ENCODE peak calls at places on chromosome 16, in five cellular contexts. H, T, O, K and R are unnamed samples.
A peak's percentile ranks its signal among the peaks of the same experiment; 100 is the strongest.

GRCh38 chr16:63684702-63685101 is 1437.2 kb downstream of the CDH11 start:
- DNase-seq in K (no peak), T (no peak), H (no peak), O (no peak), R (no peak)

GRCh38 chr16:67150058-67150832 is 553 bp downstream of the B3GNT9 start:
- DNase-seq in K (no peak), O (peak; percentile 51), H (peak; percentile 63), T (no peak), R (peak; percentile 31)

GRCh38 chr16:23557779-23558330 is 328 bp downstream of the UBFD1 start:
- DNase-seq in H (no peak), O (no peak), K (peak; percentile 40), T (no peak), R (no peak)

GRCh38 chr16:67571464-67571863 is 9.1 kb downstream of the CTCF start:
- DNase-seq in K (no peak), O (no peak), T (no peak), H (no peak), R (no peak)

GRCh38 chr16:84999200-84999599 is 12.1 kb downstream of the ZDHHC7 start:
- DNase-seq in K (no peak), T (no peak), O (no peak), H (peak; percentile 69), R (no peak)

GRCh38 chr16:74026373-74027281 is 270.0 kb upstream of the PSMD7 start:
- DNase-seq in K (no peak), O (no peak), H (no peak), T (no peak), R (no peak)

GRCh38 chr16:51155901-51156810 is 5.1 kb upstream of the SALL1 start:
- DNase-seq in O (no peak), T (no peak), K (no peak), H (no peak), R (no peak)

GRCh38 chr16:9300252-9300651 is 208.8 kb downstream of the HAPSTR1 start:
- DNase-seq in H (no peak), T (no peak), O (no peak), K (no peak), R (no peak)

GRCh38 chr16:12628526-12628925 is 175.2 kb downstream of the CPPED1 start:
- DNase-seq in O (no peak), K (no peak), H (peak; percentile 31), T (no peak), R (no peak)

GRCh38 chr16:4140652-4141051 is 24.4 kb upstream of the ADCY9 start:
- DNase-seq in O (no peak), H (peak; percentile 15), K (no peak), T (peak; percentile 38), R (no peak)

GRCh38 chr16:67668495-67669157 is 2.0 kb downstream of the C16orf86 start:
- DNase-seq in T (no peak), H (no peak), K (no peak), O (no peak), R (peak; percentile 38)

GRCh38 chr16:21698169-21699032 is 34.6 kb downstream of the OTOA start:
- DNase-seq in O (no peak), T (no peak), H (no peak), K (no peak), R (no peak)

GRCh38 chr16:54879681-54880080 is 51.0 kb upstream of the IRX5 start:
- DNase-seq in H (no peak), K (no peak), T (no peak), O (peak; percentile 26), R (no peak)

GRCh38 chr16:71214771-71215381 is 15.6 kb downstream of the HYDIN start:
- DNase-seq in H (peak; percentile 25), T (no peak), O (no peak), K (peak; percentile 2), R (no peak)

GRCh38 chr16:55052335-55053070 is 121.8 kb downstream of the IRX5 start:
- DNase-seq in K (no peak), T (no peak), H (no peak), O (no peak), R (no peak)

GRCh38 chr16:84607061-84607460 is 10.8 kb downstream of the COTL1 start:
- DNase-seq in O (no peak), H (no peak), T (no peak), K (no peak), R (no peak)

GRCh38 chr16:77499373-77500285 is 64.8 kb upstream of the ADAMTS18 start:
- DNase-seq in K (no peak), T (no peak), O (peak; percentile 6), H (peak; percentile 91), R (no peak)

GRCh38 chr16:66358231-66358630 is 8.3 kb upstream of the CDH5 start:
- DNase-seq in O (no peak), K (no peak), H (no peak), T (no peak), R (no peak)

GRCh38 chr16:66903544-66904427 is 14.9 kb downstream of the CDH16 start:
- DNase-seq in H (no peak), T (no peak), O (peak; percentile 2), K (no peak), R (no peak)

GRCh38 chr16:83996481-83997252 is 28.6 kb downstream of the NECAB2 start:
- DNase-seq in H (no peak), T (no peak), K (no peak), O (peak; percentile 23), R (no peak)

GRCh38 chr16:14070877-14071575 is at the start of gene MRTFB:
- DNase-seq in K (peak; percentile 86), H (peak; percentile 70), T (peak; percentile 25), O (peak; percentile 76), R (peak; percentile 71)

GRCh38 chr16:26344976-26345375 is 653.2 kb downstream of the HS3ST4 start:
- DNase-seq in K (no peak), T (no peak), H (no peak), O (no peak), R (no peak)

GRCh38 chr16:27475561-27475960 is 73.6 kb downstream of the IL21R start:
- DNase-seq in O (no peak), H (peak; percentile 74), K (no peak), T (no peak), R (no peak)

GRCh38 chr16:4263504-4264436 is 9.1 kb downstream of the TFAP4 start:
- DNase-seq in K (peak; percentile 89), O (peak; percentile 43), T (no peak), H (no peak), R (peak; percentile 44)

GRCh38 chr16:30996324-30996999 is 11.5 kb downstream of the HSD3B7 start:
- DNase-seq in K (peak; percentile 34), H (peak; percentile 18), T (no peak), O (peak; percentile 68), R (no peak)

GRCh38 chr16:24850289-24850931 is 4.6 kb downstream of the SLC5A11 start:
- DNase-seq in H (no peak), O (no peak), K (no peak), T (no peak), R (no peak)

GRCh38 chr16:9183682-9184353 is 92.4 kb downstream of the HAPSTR1 start:
- DNase-seq in T (no peak), O (no peak), K (peak; percentile 12), H (no peak), R (no peak)

GRCh38 chr16:70772493-70772892 is 28.5 kb downstream of the VAC14 start:
- DNase-seq in T (no peak), K (peak; percentile 18), O (no peak), H (no peak), R (no peak)

GRCh38 chr16:30924797-30925645 is 1.6 kb downstream of the FBXL19 start:
- DNase-seq in O (no peak), H (no peak), T (no peak), K (no peak), R (no peak)

GRCh38 chr16:54282202-54282922 is 4.2 kb downstream of the IRX3 start:
- DNase-seq in T (no peak), H (no peak), K (peak; percentile 51), O (peak; percentile 77), R (peak; percentile 70)

GRCh38 chr16:78659668-78660217 is 560.3 kb downstream of the WWOX start:
- DNase-seq in H (no peak), O (no peak), T (no peak), K (no peak), R (no peak)

GRCh38 chr16:27199747-27200146 is 3.6 kb upstream of the KDM8 start:
- DNase-seq in T (peak; percentile 73), K (no peak), H (no peak), O (no peak), R (peak; percentile 81)

DNA sequence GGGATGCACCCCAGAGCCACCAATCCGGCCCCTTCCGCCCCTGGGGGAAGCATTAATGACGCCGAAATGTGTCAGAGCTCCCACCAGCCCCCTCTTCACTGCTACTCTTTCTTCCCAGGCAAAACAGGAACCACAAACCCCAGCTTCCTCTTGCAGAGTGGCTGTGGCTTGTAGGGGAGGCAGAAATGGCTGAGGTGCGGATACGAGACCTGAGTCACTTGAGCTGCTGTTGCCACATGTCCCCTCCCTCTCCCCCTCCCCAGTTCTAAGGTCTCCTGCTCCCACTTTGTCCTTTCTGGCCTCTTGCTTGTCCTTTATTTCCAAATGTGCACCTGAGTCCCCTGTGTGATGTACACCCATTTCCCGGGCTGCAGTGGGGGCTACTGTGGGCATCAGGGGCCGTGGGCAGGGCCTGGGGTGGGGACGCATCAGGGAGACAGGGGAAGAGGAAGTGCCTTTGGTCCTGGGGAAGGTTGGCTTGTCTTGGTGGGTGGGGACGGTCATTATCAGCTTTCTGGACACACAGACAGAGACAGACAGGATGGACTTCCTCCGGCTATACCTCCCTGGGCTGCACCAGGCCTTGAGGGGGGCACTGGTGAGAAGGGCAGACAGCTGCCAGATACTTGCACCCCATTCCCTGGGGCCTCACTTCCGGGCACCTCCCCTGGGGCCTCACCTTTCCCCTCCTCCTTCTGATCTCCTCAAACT is at the start of gene APOBR:
- DNase-seq in T (peak; percentile 83), H (no peak), K (peak; percentile 71), O (no peak), R (peak; percentile 99)
- TF ChIP-seq MYC in T (no peak), H (no peak), K (no peak), O (no peak), R (no peak)

DNA sequence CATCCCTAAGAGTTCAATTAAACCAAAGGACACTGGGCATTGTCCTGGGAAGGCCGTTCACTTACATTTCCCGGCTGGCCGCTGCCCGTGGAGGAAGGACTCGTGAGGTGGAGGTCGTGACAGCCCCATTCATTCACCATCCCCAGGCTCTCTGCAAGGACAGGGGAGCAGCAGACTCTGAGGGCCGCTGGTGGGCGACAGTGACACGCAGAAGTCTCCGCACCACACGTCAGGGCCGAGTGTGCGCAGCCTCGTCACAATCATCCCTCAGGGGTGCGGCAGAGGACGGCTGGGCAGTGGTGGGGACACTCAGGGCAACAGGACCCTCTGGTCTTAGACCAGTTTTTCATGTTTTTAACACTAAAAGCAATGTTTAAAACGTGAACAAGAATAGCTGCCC is 21.7 kb downstream of the UNKL start:
- DNase-seq in H (no peak), T (no peak), K (no peak), O (no peak), R (no peak)
- TF ChIP-seq MYC in H (no peak), T (no peak), K (no peak), O (no peak), R (no peak)

DNA sequence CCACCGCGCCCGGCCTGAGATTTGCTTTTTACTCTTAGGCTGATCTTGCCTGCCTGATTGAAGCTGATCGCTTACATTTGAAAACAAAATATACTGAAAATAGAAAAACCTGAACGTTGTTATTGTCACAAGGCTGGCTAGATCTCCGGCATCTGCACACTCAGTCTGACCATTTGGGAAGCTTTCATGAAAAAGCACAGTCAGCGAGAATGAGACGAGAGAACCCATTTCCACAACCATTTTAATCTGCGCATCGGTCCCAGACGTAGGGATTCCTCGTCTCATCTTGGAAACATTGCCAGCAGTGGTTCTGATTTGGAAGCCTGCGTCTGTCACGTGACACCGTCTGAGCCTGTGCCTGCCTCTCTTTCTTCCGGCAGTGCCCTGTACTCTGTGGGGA is 20.9 kb downstream of the SPG7 start:
- DNase-seq in K (no peak), H (no peak), O (no peak), T (no peak), R (no peak)
- TF ChIP-seq MYC in K (no peak), H (no peak), O (no peak), T (no peak), R (no peak)

GRCh38 chr16:87246269-87247065 is 70.7 kb downstream of the C16orf95 start:
- DNase-seq in T (no peak), H (no peak), O (no peak), K (no peak), R (no peak)
- TF ChIP-seq MYC in T (no peak), H (no peak), O (no peak), K (no peak), R (no peak)